ENCODE peak calls at places on chromosomes 6 and 20, in four cellular contexts. N, R, T and U are unnamed samples.

GRCh38 chr20:44279228-44279627 is 31.8 kb downstream of the FITM2 start:
- DNase-seq in N (no peak), R (peak; percentile 10), T (no peak), U (no peak)

GRCh38 chr20:3839328-3839727 is 7.3 kb upstream of the MAVS start:
- DNase-seq in N (no peak), R (no peak), T (no peak), U (no peak)

GRCh38 chr6:161418458-161418945 is 144.6 kb upstream of the AGPAT4 start:
- DNase-seq in N (no peak), R (no peak), T (no peak), U (no peak)

GRCh38 chr6:1611572-1612385 is 2.1 kb downstream of the FOXC1 start:
- DNase-seq in N (no peak), R (no peak), T (peak; percentile 73), U (no peak)

GRCh38 chr6:10555625-10556309 is 34.6 kb downstream of the GCNT2 start:
- DNase-seq in N (no peak), R (no peak), T (peak; percentile 84), U (peak; percentile 83)

GRCh38 chr6:5671162-5671561 is 335.6 kb downstream of the NRN1 start:
- DNase-seq in N (no peak), R (no peak), T (peak; percentile 54), U (peak; percentile 47)

GRCh38 chr20:4585104-4585753 is 136.5 kb upstream of the PRND start:
- DNase-seq in N (no peak), R (no peak), T (no peak), U (no peak)

GRCh38 chr6:63636516-63636968 is 940 bp downstream of the PHF3 start:
- DNase-seq in N (peak; percentile 26), R (peak; percentile 63), T (peak; percentile 74), U (peak; percentile 72)

GRCh38 chr6:12113190-12113578 is 101.1 kb downstream of the HIVEP1 start:
- DNase-seq in N (no peak), R (no peak), T (no peak), U (no peak)

GRCh38 chr20:31740208-31740607 is 1.1 kb downstream of the TPX2 start:
- DNase-seq in N (no peak), R (no peak), T (no peak), U (no peak)

GRCh38 chr6:36642913-36643817 is 35.3 kb upstream of the CDKN1A start:
- DNase-seq in N (no peak), R (no peak), T (peak; percentile 88), U (peak; percentile 92)